ENCODE peak calls at places on chromosomes 16 and 17, in seven cellular contexts. C is neuronal stem cell, B is uterus, S is DND-41, L is A549, Q is Caco-2, X is H9. K is an unnamed sample. For H3K9me3, the result is how much of the 10 kb centered on the place peaks cover.

GRCh38 chr16:67433131-67433719 is 2.3 kb downstream of the HSD11B2 start:
- DNase-seq in C (no peak), B (no peak), S (no peak), L (no peak), Q (no peak), X (no peak), K (no peak)

GRCh38 chr17:79473111-79473835 is 137.6 kb downstream of the RBFOX3 start:
- DNase-seq in C (no peak), B (no peak), S (no peak), L (peak), Q (peak), X (no peak), K (no peak)

GRCh38 chr16:3503513-3503912 is 2.7 kb downstream of the CLUAP1 start:
- DNase-seq in C (no peak), B (no peak), S (no peak), L (no peak), Q (no peak), X (no peak), K (no peak)

GRCh38 chr17:71085238-71086033 is 916.1 kb downstream of the KCNJ2 start:
- DNase-seq in C (peak), B (no peak), S (peak), L (peak), Q (peak), X (peak), K (no peak)

GRCh38 chr17:10210151-10210574 is 11.8 kb upstream of the GAS7 start:
- DNase-seq in C (no peak), B (peak), S (no peak), L (no peak), Q (peak), X (peak), K (no peak)

GRCh38 chr16:89317101-89317671 is 99.7 kb downstream of the ZNF778 start:
- DNase-seq in C (no peak), B (no peak), S (no peak), L (no peak), Q (no peak), X (no peak), K (no peak)

GRCh38 chr17:40524243-40524965 is 23.0 kb upstream of the TNS4 start:
- DNase-seq in C (no peak), B (no peak), S (no peak), L (no peak), Q (no peak), X (no peak), K (no peak)

GRCh38 chr17:58684003-58684402 is 7.8 kb downstream of the TEX14 start:
- DNase-seq in C (no peak), B (no peak), S (no peak), L (no peak), Q (no peak), X (no peak), K (no peak)

GRCh38 chr17:29116652-29117439 is 63.4 kb downstream of the MYO18A start:
- DNase-seq in C (peak), B (peak), S (peak), L (peak), Q (peak), X (peak), K (peak)

GRCh38 chr17:72342582-72343527 is 222.0 kb downstream of the SOX9 start:
- DNase-seq in C (no peak), B (peak), S (no peak), L (no peak), Q (no peak), X (no peak), K (no peak)

GRCh38 chr16:14104066-14104465 is 32.9 kb downstream of the MRTFB start:
- DNase-seq in C (no peak), B (no peak), S (no peak), L (no peak), Q (no peak), X (no peak), K (no peak)

GRCh38 chr16:16146380-16147315 is 76.6 kb downstream of the ABCC6 start:
- DNase-seq in C (no peak), B (no peak), S (no peak), L (no peak), Q (no peak), X (no peak), K (no peak)

GRCh38 chr17:63354251-63354650 is 91.9 kb downstream of the CYB561 start:
- DNase-seq in C (no peak), B (no peak), S (no peak), L (no peak), Q (no peak), X (no peak), K (no peak)

GRCh38 chr17:57834146-57834741 is 15.6 kb downstream of the MRPS23 start:
- DNase-seq in C (no peak), B (no peak), S (no peak), L (no peak), Q (peak), X (peak), K (no peak)

GRCh38 chr16:49400611-49401010 is 27.0 kb downstream of the C16orf78 start:
- DNase-seq in C (no peak), B (no peak), S (no peak), L (no peak), Q (no peak), X (no peak), K (no peak)

GRCh38 chr17:37648555-37648954 is 5.3 kb upstream of the DDX52 start:
- DNase-seq in C (no peak), B (no peak), S (no peak), L (no peak), Q (no peak), X (no peak), K (no peak)

GRCh38 chr16:72986011-72986410 is 61.9 kb downstream of the ZFHX3 start:
- DNase-seq in C (no peak), B (peak), S (no peak), L (no peak), Q (no peak), X (no peak), K (no peak)

DNA sequence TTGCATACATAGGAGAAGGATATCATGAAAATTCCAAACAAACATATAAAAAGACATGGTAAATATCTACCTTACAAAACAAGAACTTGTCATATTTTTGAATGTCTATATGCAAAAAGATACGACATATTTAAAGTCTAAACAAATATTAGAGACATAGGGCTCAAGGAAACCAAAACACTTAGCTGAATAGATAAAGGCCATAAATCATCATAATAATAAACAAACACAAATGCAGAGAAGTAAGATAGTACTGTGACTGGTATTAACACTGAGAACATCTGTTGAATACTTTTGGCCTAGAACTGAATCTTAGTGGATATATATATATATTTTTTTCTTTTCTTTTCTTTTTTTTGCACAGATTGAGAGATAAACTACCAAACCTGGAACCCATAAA is 435.8 kb downstream of the KCNJ18 start:
- DNase-seq in C (no peak), B (no peak), S (no peak), L (no peak), Q (no peak), X (no peak), K (no peak)
- H3K9me3 ChIP-seq in C (under half), B (under half), S (under half), L (under half), Q (under half), X (under half), K (under half)

GRCh38 chr17:16552637-16553045 is 16.4 kb downstream of the ZNF287 start:
- DNase-seq in C (no peak), B (no peak), S (no peak), L (no peak), Q (no peak), X (no peak), K (no peak)
- H3K9me3 ChIP-seq in C (half or more), B (under half), S (half or more), L (half or more), Q (under half), X (half or more), K (under half)

GRCh38 chr16:35480361-35480760 is 2020.9 kb downstream of the TP53TG3F start:
- DNase-seq in C (no peak), B (no peak), S (no peak), L (no peak), Q (no peak), X (no peak), K (no peak)

GRCh38 chr16:35485915-35486314 is 2026.5 kb downstream of the TP53TG3F start:
- DNase-seq in C (no peak), B (no peak), S (no peak), L (no peak), Q (no peak), X (no peak), K (no peak)

GRCh38 chr16:35480988-35481387 is 2021.6 kb downstream of the TP53TG3F start:
- DNase-seq in C (no peak), B (no peak), S (no peak), L (no peak), Q (no peak), X (no peak), K (no peak)
- H3K9me3 ChIP-seq in C (under half), B (under half), S (under half), L (under half), Q (under half), X (half or more), K (under half)

GRCh38 chr16:8934601-8935000 is 29.1 kb downstream of the USP7 start:
- DNase-seq in C (no peak), B (no peak), S (no peak), L (no peak), Q (no peak), X (no peak), K (no peak)
- H3K9me3 ChIP-seq in C (under half), B (under half), S (under half), L (under half), Q (under half), X (under half), K (under half)

GRCh38 chr16:47834485-47835024 is 321.2 kb downstream of the ABCC12 start:
- DNase-seq in C (no peak), B (no peak), S (no peak), L (no peak), Q (no peak), X (no peak), K (no peak)

GRCh38 chr16:47833771-47834170 is 322.0 kb downstream of the ABCC12 start:
- DNase-seq in C (no peak), B (no peak), S (no peak), L (no peak), Q (no peak), X (no peak), K (no peak)
- H3K9me3 ChIP-seq in C (under half), B (under half), S (under half), L (under half), Q (under half), X (under half), K (under half)

GRCh38 chr16:54355251-54355650 is 68.7 kb upstream of the IRX3 start:
- DNase-seq in C (no peak), B (no peak), S (peak), L (no peak), Q (no peak), X (no peak), K (no peak)
- H3K9me3 ChIP-seq in C (under half), B (under half), S (under half), L (under half), Q (under half), X (under half), K (under half)

DNA sequence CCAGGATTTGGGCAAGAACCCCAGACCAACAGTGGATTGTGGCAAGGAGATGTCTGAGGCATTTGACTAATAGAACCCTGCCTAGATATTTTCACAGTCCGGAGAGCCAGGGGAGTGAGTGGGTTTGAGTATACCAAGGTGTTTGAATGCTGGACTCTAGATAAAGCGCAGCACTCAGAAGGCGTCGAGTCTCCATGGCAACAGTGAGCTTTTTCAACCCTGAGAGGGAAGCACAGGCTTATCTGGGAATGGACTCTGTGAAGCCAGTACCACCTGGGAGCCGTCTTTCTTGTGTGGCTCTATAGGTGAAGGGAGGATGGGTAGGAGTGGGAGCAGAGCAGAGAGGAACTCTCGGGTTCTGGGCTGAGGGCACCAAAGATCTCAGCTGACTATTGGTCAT is 147.0 kb downstream of the SHISA6 start:
- DNase-seq in C (peak), B (no peak), S (no peak), L (no peak), Q (no peak), X (no peak), K (no peak)
- H3K9me3 ChIP-seq in C (under half), B (under half), S (under half), L (under half), Q (under half), X (under half), K (under half)

DNA sequence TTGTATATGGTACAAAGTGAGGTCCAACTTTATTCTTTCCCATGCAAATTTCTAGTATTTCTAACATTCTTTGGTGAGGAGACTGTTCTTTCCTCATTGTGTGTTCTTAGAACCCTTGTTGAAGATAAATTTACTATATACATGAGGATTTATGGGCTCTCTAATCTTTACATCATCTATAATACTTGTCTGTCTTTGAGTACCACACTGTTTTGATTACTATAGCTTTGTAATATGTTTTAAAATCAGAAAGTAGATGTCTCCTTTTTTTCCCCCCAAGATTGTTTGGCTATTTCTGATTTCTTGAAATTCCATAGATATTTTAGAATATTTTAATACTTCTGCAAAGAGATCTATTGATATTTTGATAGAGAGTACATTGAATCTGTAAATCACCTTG is 23.7 kb downstream of the ZNF267 start:
- DNase-seq in C (no peak), B (no peak), S (no peak), L (no peak), Q (no peak), X (no peak), K (no peak)
- H3K9me3 ChIP-seq in C (half or more), B (under half), S (under half), L (half or more), Q (under half), X (under half), K (under half)

DNA sequence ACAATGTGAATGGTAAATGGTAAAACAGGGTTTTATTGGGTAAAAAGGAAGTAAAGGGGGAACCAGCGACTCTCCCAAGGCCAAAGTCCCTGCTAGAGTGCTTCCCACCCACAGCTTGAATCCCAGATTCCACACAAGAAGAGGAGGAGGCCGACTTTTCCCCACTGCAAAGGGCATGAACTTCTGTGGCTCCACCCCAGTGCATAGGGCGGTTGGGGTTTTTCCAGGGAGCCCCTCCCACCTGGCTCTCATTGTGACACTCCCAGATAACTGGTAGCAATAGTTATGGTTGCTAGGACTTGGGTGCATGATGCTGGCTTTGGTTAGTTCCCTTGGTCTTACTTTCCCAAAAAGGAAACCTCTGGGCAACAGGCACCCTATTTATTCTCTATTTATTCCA is 666.0 kb upstream of the CA10 start:
- DNase-seq in C (no peak), B (no peak), S (no peak), L (no peak), Q (peak), X (no peak), K (no peak)
- H3K9me3 ChIP-seq in C (under half), B (under half), S (under half), L (under half), Q (under half), X (under half), K (under half)

K was measured in T-helper 17 cell.